ENCODE peak calls at places on chromosome 7, in four cellular contexts. K is OCI-LY7, W is fibroblast of lung, V is skeletal muscle cell. S is an unnamed sample.

GRCh38 chr7:134648456-134648855 is 1.8 kb downstream of the BPGM start:
- DNase-seq in K (peak), W (no peak), V (no peak), S (no peak)

GRCh38 chr7:106216517-106217088 is 68.2 kb downstream of the NAMPT start:
- DNase-seq in K (no peak), W (peak), V (peak), S (peak)

GRCh38 chr7:121442845-121443244 is 46.7 kb upstream of the FAM3C start:
- DNase-seq in K (no peak), W (no peak), V (no peak), S (no peak)

GRCh38 chr7:37346761-37347160 is 101.9 kb downstream of the ELMO1 start:
- DNase-seq in K (no peak), W (no peak), V (no peak), S (no peak)

GRCh38 chr7:879093-879492 is 2.7 kb downstream of the GET4 start:
- DNase-seq in K (no peak), W (no peak), V (no peak), S (no peak)

GRCh38 chr7:108637049-108637621 is 67.5 kb downstream of the DNAJB9 start:
- DNase-seq in K (no peak), W (no peak), V (no peak), S (no peak)

GRCh38 chr7:155343150-155343549 is 45.5 kb downstream of the INSIG1 start:
- DNase-seq in K (no peak), W (no peak), V (no peak), S (no peak)

GRCh38 chr7:75955293-75955938 is 39.0 kb downstream of the TMEM120A start:
- DNase-seq in K (no peak), W (no peak), V (no peak), S (no peak)

GRCh38 chr7:151849879-151850260 is 27.0 kb downstream of the PRKAG2 start:
- DNase-seq in K (no peak), W (no peak), V (no peak), S (no peak)

GRCh38 chr7:150404172-150404784 is 25.1 kb downstream of the ZNF775 start:
- DNase-seq in K (no peak), W (no peak), V (no peak), S (peak)

GRCh38 chr7:16271990-16272665 is 149.2 kb downstream of the CRPPA start:
- DNase-seq in K (no peak), W (peak), V (no peak), S (no peak)

GRCh38 chr7:45659496-45660139 is 85.5 kb downstream of the ADCY1 start:
- DNase-seq in K (no peak), W (no peak), V (no peak), S (no peak)

GRCh38 chr7:1558841-1559625 is 3.0 kb upstream of the TMEM184A start:
- DNase-seq in K (no peak), W (no peak), V (no peak), S (no peak)

GRCh38 chr7:50962962-50963374 is 180.3 kb upstream of the GRB10 start:
- DNase-seq in K (no peak), W (peak), V (no peak), S (peak)

GRCh38 chr7:35374858-35375257 is 121.0 kb upstream of the TBX20 start:
- DNase-seq in K (no peak), W (no peak), V (no peak), S (no peak)

GRCh38 chr7:17123020-17123419 is 175.4 kb upstream of the AHR start:
- DNase-seq in K (no peak), W (peak), V (peak), S (peak)

GRCh38 chr7:155935726-155936125 is 123.5 kb upstream of the SHH start:
- DNase-seq in K (no peak), W (no peak), V (no peak), S (no peak)

GRCh38 chr7:25622716-25623115 is 394.4 kb upstream of the NPVF start:
- DNase-seq in K (no peak), W (no peak), V (no peak), S (no peak)

GRCh38 chr7:101243786-101244384 is 996 bp downstream of the FIS1 start:
- DNase-seq in K (no peak), W (peak), V (no peak), S (peak)

GRCh38 chr7:17274551-17275245 is 23.8 kb upstream of the AHR start:
- DNase-seq in K (no peak), W (peak), V (peak), S (peak)

GRCh38 chr7:84701524-84702306 is 485.1 kb downstream of the SEMA3D start:
- DNase-seq in K (no peak), W (peak), V (peak), S (peak)

GRCh38 chr7:118517275-118517674 is 292.8 kb downstream of the ANKRD7 start:
- DNase-seq in K (no peak), W (peak), V (no peak), S (no peak)

GRCh38 chr7:17305387-17306171 is 7.1 kb downstream of the AHR start:
- DNase-seq in K (no peak), W (no peak), V (no peak), S (no peak)

GRCh38 chr7:148277042-148277660 is 313.4 kb upstream of the C7orf33 start:
- DNase-seq in K (no peak), W (no peak), V (no peak), S (no peak)

GRCh38 chr7:157503229-157503628 is 166.4 kb downstream of the DNAJB6 start:
- DNase-seq in K (no peak), W (no peak), V (no peak), S (no peak)

GRCh38 chr7:123738356-123738755 is 10.4 kb downstream of the WASL start:
- DNase-seq in K (no peak), W (no peak), V (no peak), S (no peak)

GRCh38 chr7:22005151-22005550 is 59.5 kb upstream of the CDCA7L start:
- DNase-seq in K (no peak), W (peak), V (no peak), S (no peak)

GRCh38 chr7:131261476-131261994 is 66.1 kb upstream of the MKLN1 start:
- DNase-seq in K (no peak), W (no peak), V (no peak), S (no peak)

GRCh38 chr7:33578166-33578565 is 327.2 kb upstream of the BMPER start:
- DNase-seq in K (no peak), W (peak), V (no peak), S (no peak)

GRCh38 chr7:101814996-101815825 is 2.2 kb upstream of the CUX1 start:
- DNase-seq in K (peak), W (no peak), V (no peak), S (peak)

GRCh38 chr7:140079121-140079536 is 16.4 kb upstream of the PARP12 start:
- DNase-seq in K (peak), W (peak), V (peak), S (peak)

DNA sequence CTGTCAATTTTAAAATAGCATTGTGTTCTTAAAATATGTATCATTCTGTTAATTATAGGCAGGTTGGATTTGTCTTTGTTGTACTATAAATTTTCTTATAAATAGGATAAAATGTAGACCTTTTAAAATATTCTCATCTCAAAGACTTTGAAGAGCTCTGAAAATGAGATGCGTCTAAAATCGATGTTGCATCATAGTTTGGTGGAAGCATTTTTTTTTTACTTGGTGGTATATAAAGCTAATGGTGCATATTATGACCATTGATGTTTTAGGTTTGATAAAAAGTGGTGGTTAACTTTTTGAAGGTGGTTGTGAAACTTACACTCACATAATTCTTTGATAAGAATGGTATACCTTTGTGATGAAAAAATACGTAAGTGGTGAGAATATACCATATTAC is 69.1 kb downstream of the ZNRF2 start:
- DNase-seq in K (no peak), W (no peak), V (no peak), S (no peak)
- H3K4me3 ChIP-seq in K (no peak), W (no peak), V (no peak), S (no peak)

GRCh38 chr7:7190142-7190541 is 7.8 kb downstream of the C1GALT1 start:
- DNase-seq in K (no peak), W (peak), V (peak), S (peak)
- H3K4me3 ChIP-seq in K (no peak), W (no peak), V (no peak), S (no peak)

DNA sequence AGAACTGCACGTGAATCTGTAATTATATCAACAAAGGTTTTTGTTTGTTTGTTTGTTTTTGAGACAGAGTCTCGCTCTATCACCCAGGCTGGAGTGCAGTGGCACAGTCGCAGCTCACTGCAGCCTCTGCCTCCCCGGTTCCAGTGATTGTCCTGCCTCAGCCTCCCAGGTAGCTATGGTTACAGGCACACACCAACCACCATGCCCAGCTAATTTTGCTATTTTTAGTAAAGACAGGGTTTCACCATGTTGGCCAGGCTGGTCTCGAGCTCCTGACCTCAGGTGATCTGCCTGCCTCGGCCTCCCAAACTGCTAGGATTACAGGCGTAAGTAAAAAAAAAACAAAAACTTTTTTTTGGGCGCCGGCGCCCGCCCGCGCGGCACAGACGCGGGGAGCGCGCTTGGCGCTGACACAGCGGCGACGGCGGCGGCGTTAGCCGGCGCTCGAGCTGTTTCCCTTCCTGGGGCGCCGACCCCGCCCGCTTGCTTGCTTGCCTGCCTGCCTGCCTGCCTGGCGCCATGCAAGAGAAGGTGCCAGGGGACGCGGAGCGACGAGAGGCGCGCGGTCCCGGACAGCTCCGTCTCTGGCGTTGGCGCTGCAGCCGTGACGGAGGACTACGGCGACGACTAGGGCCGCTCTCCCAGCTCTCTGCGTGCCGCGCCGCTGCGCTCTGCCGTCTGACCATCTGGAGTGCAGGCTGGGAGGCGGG is 171.4 kb upstream of the NUPR2 start:
- DNase-seq in K (no peak), W (no peak), V (no peak), S (no peak)
- H3K4me3 ChIP-seq in K (no peak), W (no peak), V (peak), S (no peak)

GRCh38 chr7:79529214-79529895 is 75.9 kb upstream of the MAGI2 start:
- DNase-seq in K (no peak), W (no peak), V (no peak), S (no peak)

GRCh38 chr7:79520543-79520942 is 67.1 kb upstream of the MAGI2 start:
- DNase-seq in K (no peak), W (no peak), V (no peak), S (no peak)

GRCh38 chr7:79524048-79524447 is 70.6 kb upstream of the MAGI2 start:
- DNase-seq in K (no peak), W (no peak), V (no peak), S (no peak)

GRCh38 chr7:79528421-79528820 is 75.0 kb upstream of the MAGI2 start:
- DNase-seq in K (no peak), W (peak), V (no peak), S (no peak)

GRCh38 chr7:79523426-79523825 is 70.0 kb upstream of the MAGI2 start:
- DNase-seq in K (no peak), W (no peak), V (peak), S (peak)
- H3K4me3 ChIP-seq in K (no peak), W (no peak), V (no peak), S (no peak)

GRCh38 chr7:79141252-79141651 is 312.2 kb downstream of the MAGI2 start:
- DNase-seq in K (no peak), W (no peak), V (no peak), S (no peak)
- H3K4me3 ChIP-seq in K (no peak), W (no peak), V (no peak), S (no peak)

DNA sequence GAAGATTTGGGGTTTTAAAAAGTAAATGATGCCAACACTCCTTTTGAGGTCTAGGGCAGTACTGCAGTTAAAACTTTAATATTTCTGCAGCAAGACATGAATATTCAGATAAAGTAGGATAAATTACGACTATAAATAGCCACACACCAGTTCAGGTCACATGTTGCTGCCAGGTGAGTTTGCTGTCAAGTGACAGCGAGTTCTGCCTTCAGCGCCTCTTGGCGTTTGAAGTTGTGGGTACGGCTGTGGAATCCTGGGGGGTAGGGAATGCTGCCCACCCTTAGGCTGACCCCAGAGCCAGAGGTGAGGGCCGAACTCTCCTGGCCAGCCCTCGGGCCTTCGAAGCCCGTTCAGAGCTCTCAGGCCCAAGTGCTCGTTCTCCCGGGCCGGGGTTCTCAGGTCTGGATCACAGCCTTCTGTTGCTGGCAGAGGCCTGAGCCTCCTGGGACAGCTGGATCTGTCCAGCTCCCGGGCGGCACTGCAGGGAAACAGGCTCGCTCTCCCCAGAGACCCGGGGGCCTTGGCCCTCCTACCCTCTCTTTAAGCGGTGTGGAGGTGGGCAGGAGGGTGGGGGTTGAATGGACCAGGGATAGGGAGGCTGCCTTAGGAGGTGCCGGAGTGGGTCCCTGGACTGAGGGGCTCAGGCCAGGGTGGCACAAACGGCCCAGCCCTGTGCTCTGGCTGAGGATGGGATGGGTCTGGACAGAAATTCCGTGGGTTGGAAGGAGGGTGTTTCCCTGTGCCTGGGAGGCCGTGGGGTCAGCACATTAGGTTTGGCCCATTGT is 5.4 kb downstream of the BRI3 start:
- DNase-seq in K (no peak), W (no peak), V (no peak), S (no peak)
- H3K4me3 ChIP-seq in K (no peak), W (peak), V (no peak), S (peak)

DNA sequence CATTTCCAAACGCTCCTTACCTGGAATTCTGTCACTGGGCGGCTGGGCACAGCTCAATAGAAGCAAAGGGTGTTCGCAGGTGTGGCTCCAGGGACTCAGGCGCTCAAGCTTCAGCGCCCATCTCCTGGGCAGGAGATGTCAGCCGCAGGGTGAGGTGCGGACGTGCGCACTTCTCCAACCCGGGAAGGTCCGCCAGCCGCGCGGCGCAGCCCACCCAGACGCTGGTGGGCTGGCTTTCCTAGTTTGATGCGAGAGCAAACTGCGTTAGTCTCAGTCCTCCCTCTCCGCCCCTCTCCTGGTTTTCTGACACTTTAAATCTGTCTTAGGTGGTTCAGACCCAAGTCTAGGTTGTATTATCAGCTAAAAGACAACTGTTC is 267 bp downstream of the CALCR start:
- DNase-seq in K (no peak), W (no peak), V (no peak), S (no peak)
- H3K4me3 ChIP-seq in K (no peak), W (no peak), V (no peak), S (no peak)

DNA sequence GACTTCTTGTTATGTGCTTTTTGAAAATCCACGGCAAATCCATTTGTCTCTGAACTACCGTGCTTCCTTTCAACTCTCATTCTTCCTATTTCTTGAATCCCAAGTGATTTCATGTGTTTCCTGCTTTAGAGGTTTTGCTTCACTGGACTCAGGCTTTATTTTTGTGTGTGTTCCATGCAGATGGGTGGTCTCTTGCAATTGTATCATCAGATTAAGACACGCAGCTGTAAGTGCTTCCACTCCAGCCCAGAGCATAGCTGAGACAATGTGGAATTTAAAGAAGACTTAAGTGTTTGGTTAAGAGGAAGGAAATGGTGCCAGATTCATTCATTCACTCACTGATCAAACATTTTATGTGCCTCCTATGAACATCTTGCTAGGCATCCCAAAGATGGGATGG is 46.3 kb upstream of the LRRC17 start:
- DNase-seq in K (no peak), W (no peak), V (no peak), S (no peak)
- H3K4me3 ChIP-seq in K (no peak), W (no peak), V (no peak), S (no peak)

DNA sequence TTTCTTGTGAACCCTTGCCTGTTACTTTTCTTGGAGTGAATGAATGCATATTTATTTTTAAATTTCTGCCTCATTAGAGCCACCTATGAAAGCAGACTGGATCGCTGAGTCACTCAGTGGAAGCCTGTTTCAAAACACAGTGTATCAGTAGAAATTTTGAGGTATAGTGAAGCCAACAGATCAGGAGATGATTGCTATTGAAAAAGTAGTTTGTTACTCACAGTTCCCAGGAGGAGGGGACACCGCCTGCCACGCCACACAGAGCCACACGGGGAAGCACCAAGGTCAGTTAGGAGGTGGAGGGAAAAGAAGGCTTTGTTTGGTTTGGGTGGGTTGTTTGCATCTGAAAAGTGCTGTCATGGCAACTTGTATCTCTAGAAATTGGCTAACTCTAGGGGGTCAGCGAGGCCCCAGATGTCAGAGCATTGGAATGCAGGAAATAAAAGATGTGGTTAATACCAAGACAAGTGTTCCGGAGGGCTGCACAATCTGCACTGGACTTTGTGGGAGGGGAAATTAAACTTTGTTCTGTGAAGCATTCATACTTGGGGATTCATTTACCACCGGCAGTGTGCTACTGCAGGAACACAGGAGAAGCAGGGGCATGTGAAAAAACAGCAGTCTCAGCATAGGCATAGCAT is 106.4 kb upstream of the SDK1 start:
- DNase-seq in K (no peak), W (peak), V (peak), S (peak)
- H3K4me3 ChIP-seq in K (no peak), W (no peak), V (no peak), S (no peak)

S was measured in fibroblast of villous mesenchyme.